ENCODE peak calls at places on chromosomes 7 and 10, in six cellular contexts. Y is ascending aorta, U is right lobe of liver, Z is psoas muscle, B is PC-9, N is lower leg skin. X is an unnamed sample.

GRCh38 chr7:1741751-1742554 is 71.9 kb downstream of the ELFN1 start:
- DNase-seq in Y (no peak), B (peak), U (no peak), N (no peak), Z (no peak), X (no peak)

GRCh38 chr10:35605191-35605590 is at the start of gene GJD4:
- DNase-seq in N (no peak), B (no peak), Z (no peak), Y (no peak), U (no peak), X (no peak)

GRCh38 chr10:32318476-32318896 is 28.5 kb downstream of the EPC1 start:
- DNase-seq in U (no peak), B (no peak), Z (no peak), N (peak), Y (no peak), X (no peak)

GRCh38 chr7:66403562-66403961 is 198.4 kb downstream of the TPST1 start:
- DNase-seq in Y (no peak), N (no peak), U (no peak), Z (no peak), B (no peak), X (no peak)

GRCh38 chr7:12847001-12847400 is 159.6 kb downstream of the ARL4A start:
- DNase-seq in U (no peak), B (no peak), Z (no peak), Y (no peak), N (no peak), X (no peak)

GRCh38 chr7:137760111-137760510 is 86.7 kb downstream of the DGKI start:
- DNase-seq in N (no peak), Y (no peak), B (no peak), U (no peak), Z (no peak), X (no peak)

GRCh38 chr7:47751068-47751467 is 169.2 kb upstream of the TNS3 start:
- DNase-seq in Z (no peak), B (no peak), Y (no peak), N (no peak), U (no peak), X (no peak)

GRCh38 chr10:75111906-75112703 is 649 bp downstream of the SAMD8 start:
- DNase-seq in Y (peak), B (peak), Z (peak), N (peak), U (peak), X (peak)

DNA sequence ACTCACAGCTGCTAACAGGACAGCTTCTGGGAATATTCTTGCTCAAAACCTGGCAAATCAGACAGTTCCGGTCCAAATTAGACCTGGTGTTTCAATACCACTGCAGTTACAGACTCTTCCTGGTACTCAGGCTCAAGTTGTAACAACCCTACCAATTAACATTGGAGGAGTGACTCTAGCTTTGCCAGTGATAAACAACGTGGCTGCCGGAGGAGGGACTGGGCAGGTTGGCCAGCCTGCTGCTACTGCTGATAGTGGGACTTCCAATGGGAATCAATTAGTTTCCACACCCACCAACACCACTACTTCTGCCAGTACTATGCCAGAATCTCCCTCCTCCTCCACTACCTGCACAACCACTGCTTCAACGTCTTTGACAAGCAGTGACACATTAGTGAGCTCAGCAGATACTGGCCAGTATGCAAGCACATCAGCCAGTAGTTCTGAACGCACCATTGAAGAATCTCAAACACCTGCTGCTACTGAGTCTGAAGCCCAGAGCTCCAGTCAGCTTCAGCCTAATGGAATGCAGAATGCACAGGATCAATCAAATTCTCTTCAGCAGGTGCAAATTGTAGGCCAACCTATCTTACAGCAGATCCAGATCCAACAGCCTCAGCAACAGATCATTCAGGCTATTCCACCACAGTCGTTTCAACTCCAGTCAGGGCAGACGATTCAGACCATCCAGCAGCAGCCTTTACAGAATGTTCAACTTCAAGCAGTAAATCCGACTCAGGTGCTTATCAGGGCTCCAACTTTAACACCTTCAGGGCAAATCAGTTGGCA is 2.1 kb downstream of the SP4 start:
- DNase-seq in N (no peak), Z (no peak), U (no peak), Y (no peak), B (no peak), X (no peak)
- H3K4me3 ChIP-seq in N (no peak), Z (peak), U (no peak), Y (peak), B (no peak), X (no peak)

GRCh38 chr7:16889851-16890443 is 8.2 kb upstream of the AGR3 start:
- DNase-seq in N (no peak), Y (no peak), B (no peak), Z (no peak), U (no peak), X (no peak)

GRCh38 chr7:16891874-16892620 is 10.3 kb upstream of the AGR3 start:
- DNase-seq in Y (no peak), N (no peak), B (no peak), U (no peak), Z (no peak), X (no peak)

GRCh38 chr7:16889305-16889704 is 7.5 kb upstream of the AGR3 start:
- DNase-seq in Y (no peak), U (no peak), N (no peak), Z (no peak), B (no peak), X (no peak)

DNA sequence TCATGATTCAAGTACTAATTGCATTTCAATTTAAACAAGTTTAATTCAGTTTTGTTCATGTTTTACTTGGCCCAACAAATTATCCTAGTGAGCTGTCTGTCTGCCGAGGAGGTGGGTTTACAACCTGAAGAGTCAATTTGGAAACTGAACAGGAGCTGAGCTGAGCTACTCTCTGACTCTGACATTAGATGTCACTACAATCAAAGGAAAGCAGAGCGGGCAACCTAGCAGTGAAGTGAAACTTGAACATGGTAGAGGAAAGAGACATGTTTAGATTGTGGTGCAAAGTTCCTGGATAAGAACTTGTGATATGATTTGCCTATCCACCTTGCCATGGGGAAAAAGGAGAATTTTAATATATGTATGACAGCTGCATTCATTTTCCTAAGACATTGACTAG is 9.6 kb upstream of the AGR3 start:
- DNase-seq in B (peak), N (no peak), U (no peak), Z (no peak), Y (no peak), X (no peak)
- TF ChIP-seq CTCF in B (peak), N (no peak), U (peak), Z (peak), Y (peak), X (peak)

GRCh38 chr10:73940634-73941221 is 29.8 kb downstream of the PLAU start:
- DNase-seq in N (peak), Y (peak), B (peak), Z (peak), U (peak), X (peak)
- H3K4me3 ChIP-seq in N (no peak), Y (no peak), B (peak), Z (peak), U (no peak), X (no peak)

GRCh38 chr7:155216475-155217272 is 81.0 kb upstream of the INSIG1 start:
- DNase-seq in N (no peak), U (no peak), Y (no peak), B (no peak), Z (no peak), X (no peak)
- TF ChIP-seq CTCF in N (no peak), U (no peak), Y (no peak), B (peak), Z (no peak), X (no peak)

GRCh38 chr10:123136221-123136805 is 543 bp downstream of the HMX3 start:
- DNase-seq in B (no peak), Z (no peak), N (no peak), U (no peak), Y (no peak), X (no peak)
- H3K4me3 ChIP-seq in B (no peak), Z (peak), N (peak), U (no peak), Y (peak), X (peak)

X was measured in left lung.